ENCODE peak calls at places on chromosome 15, in six cellular contexts. K, C, Q, G, O and B are unnamed samples.

GRCh38 chr15:92079647-92080255 is 226.2 kb downstream of the SLCO3A1 start:
- DNase-seq in Q (no peak), O (no peak), G (no peak), K (no peak), C (no peak), B (no peak)

GRCh38 chr15:99564221-99565030 is 1.4 kb upstream of the MEF2A start:
- DNase-seq in O (peak), C (no peak), Q (no peak), G (peak), K (peak), B (no peak)

GRCh38 chr15:47741082-47741481 is 23.8 kb downstream of the SEMA6D start:
- DNase-seq in G (no peak), C (no peak), O (no peak), Q (no peak), K (no peak), B (no peak)

GRCh38 chr15:56468271-56468912 is 3.5 kb upstream of the MNS1 start:
- DNase-seq in G (no peak), Q (no peak), O (peak), K (no peak), C (no peak), B (no peak)

GRCh38 chr15:77282333-77282732 is 137.6 kb downstream of the PEAK1 start:
- DNase-seq in C (no peak), G (peak), O (no peak), K (peak), Q (no peak), B (no peak)

GRCh38 chr15:74502301-74502700 is 38.7 kb upstream of the ARID3B start:
- DNase-seq in C (no peak), O (no peak), Q (no peak), K (no peak), G (no peak), B (no peak)

GRCh38 chr15:80660114-80660513 is 35.0 kb upstream of the ABHD17C start:
- DNase-seq in C (peak), K (peak), G (peak), Q (no peak), O (no peak), B (no peak)

GRCh38 chr15:85793641-85794597 is 806 bp downstream of the KLHL25 start:
- DNase-seq in O (no peak), G (no peak), K (peak), C (no peak), Q (peak), B (peak)

GRCh38 chr15:64111679-64112050 is 15.9 kb downstream of the SNX1 start:
- DNase-seq in K (no peak), C (no peak), Q (no peak), G (no peak), O (no peak), B (no peak)

GRCh38 chr15:88690331-88690730 is 51.5 kb downstream of the ISG20 start:
- DNase-seq in G (no peak), K (no peak), O (no peak), Q (no peak), C (no peak), B (no peak)

GRCh38 chr15:80556694-80557367 is 138.3 kb upstream of the ABHD17C start:
- DNase-seq in C (no peak), Q (no peak), G (peak), O (no peak), K (peak), B (no peak)

GRCh38 chr15:50143255-50143860 is 24.3 kb upstream of the ATP8B4 start:
- DNase-seq in Q (no peak), K (no peak), G (no peak), C (no peak), O (no peak), B (no peak)

GRCh38 chr15:93037341-93038063 is 51.5 kb downstream of the RGMA start:
- DNase-seq in Q (peak), O (peak), K (peak), G (peak), C (no peak), B (no peak)

GRCh38 chr15:30997270-30997669 is 5.8 kb upstream of the MTMR10 start:
- DNase-seq in O (no peak), K (no peak), Q (no peak), G (no peak), C (no peak), B (no peak)

GRCh38 chr15:31801152-31801551 is 229.2 kb upstream of the CHRNA7 start:
- DNase-seq in G (no peak), O (no peak), C (no peak), Q (peak), K (no peak), B (no peak)

GRCh38 chr15:42089942-42090341 is 4.4 kb downstream of the PLA2G4D start:
- DNase-seq in G (no peak), K (no peak), O (no peak), C (no peak), Q (no peak), B (no peak)